ENCODE peak calls at places on chromosomes 5 and 9, in five cellular contexts. One of them, this sample, is unnamed.

GRCh38 chr5:56328753-56329560 is 95.8 kb upstream of the ANKRD55 start:
- DNase-seq in GM12878: peak
- DNase-seq in NCI-H446 treated with DMSO at 0.1 percent for 48 hours: no peak
- DNase-seq in SW480: peak
- DNase-seq in NCI-H345: no peak
- DNase-seq in this sample: no peak

GRCh38 chr9:116860509-116861120 is 173.5 kb downstream of the TRIM32 start:
- DNase-seq in GM12878: no peak
- DNase-seq in NCI-H446 treated with DMSO at 0.1 percent for 48 hours: peak
- DNase-seq in SW480: peak
- DNase-seq in NCI-H345: peak
- DNase-seq in this sample: no peak

GRCh38 chr5:95900383-95900958 is 61.2 kb downstream of the ELL2 start:
- DNase-seq in GM12878: no peak
- DNase-seq in NCI-H446 treated with DMSO at 0.1 percent for 48 hours: peak
- DNase-seq in SW480: no peak
- DNase-seq in NCI-H345: no peak
- DNase-seq in this sample: peak

GRCh38 chr9:92146610-92147009 is 31.4 kb upstream of the SPTLC1 start:
- DNase-seq in GM12878: no peak
- DNase-seq in NCI-H446 treated with DMSO at 0.1 percent for 48 hours: no peak
- DNase-seq in SW480: no peak
- DNase-seq in NCI-H345: no peak
- DNase-seq in this sample: no peak

GRCh38 chr5:115895821-115896220 is 54.1 kb downstream of the AP3S1 start:
- DNase-seq in GM12878: no peak
- DNase-seq in NCI-H446 treated with DMSO at 0.1 percent for 48 hours: no peak
- DNase-seq in SW480: no peak
- DNase-seq in NCI-H345: no peak
- DNase-seq in this sample: no peak

GRCh38 chr9:123550012-123550411 is 194.0 kb downstream of the CRB2 start:
- DNase-seq in GM12878: no peak
- DNase-seq in NCI-H446 treated with DMSO at 0.1 percent for 48 hours: no peak
- DNase-seq in SW480: peak
- DNase-seq in NCI-H345: peak
- DNase-seq in this sample: no peak

GRCh38 chr9:111937781-111938426 is 41.3 kb downstream of the UGCG start:
- DNase-seq in GM12878: peak
- DNase-seq in NCI-H446 treated with DMSO at 0.1 percent for 48 hours: no peak
- DNase-seq in SW480: no peak
- DNase-seq in NCI-H345: no peak
- DNase-seq in this sample: no peak

GRCh38 chr5:38119836-38120235 is 138.5 kb upstream of the EGFLAM start:
- DNase-seq in GM12878: no peak
- DNase-seq in NCI-H446 treated with DMSO at 0.1 percent for 48 hours: no peak
- DNase-seq in SW480: no peak
- DNase-seq in NCI-H345: no peak
- DNase-seq in this sample: no peak

GRCh38 chr9:93183663-93184438 is at the start of gene WNK2:
- DNase-seq in GM12878: no peak
- DNase-seq in NCI-H446 treated with DMSO at 0.1 percent for 48 hours: no peak
- DNase-seq in SW480: peak
- DNase-seq in NCI-H345: peak
- DNase-seq in this sample: no peak

GRCh38 chr5:177429248-177430045 is 3.0 kb downstream of the GRK6 start:
- DNase-seq in GM12878: peak
- DNase-seq in NCI-H446 treated with DMSO at 0.1 percent for 48 hours: no peak
- DNase-seq in SW480: peak
- DNase-seq in NCI-H345: no peak
- DNase-seq in this sample: no peak

GRCh38 chr5:37812365-37812764 is 27.5 kb downstream of the GDNF start:
- DNase-seq in GM12878: no peak
- DNase-seq in NCI-H446 treated with DMSO at 0.1 percent for 48 hours: no peak
- DNase-seq in SW480: no peak
- DNase-seq in NCI-H345: no peak
- DNase-seq in this sample: no peak